ENCODE peak calls at places on chromosomes 5 and 9, in nine cellular contexts. Y is hepatocyte; J is ovary; P is neuronal stem cell; Z is transverse colon; E is CD8-positive, alpha-beta T cell; A is mucosa of descending colon; K is prostate gland; R is AG04450. D is an unnamed sample.

GRCh38 chr5:14630706-14631105 is 33.8 kb upstream of the OTULIN start:
- DNase-seq in Z (no peak), A (no peak), K (no peak), P (no peak), E (no peak), J (no peak), Y (no peak), R (no peak), D (no peak)

GRCh38 chr5:154484393-154484944 is 6.4 kb upstream of the HAND1 start:
- DNase-seq in J (no peak), P (peak; percentile 40), Z (no peak), Y (no peak), A (no peak), E (no peak), R (no peak), K (no peak), D (no peak)

GRCh38 chr5:32642276-32643002 is 57.1 kb downstream of the SUB1 start:
- DNase-seq in Y (no peak), P (no peak), E (no peak), K (no peak), Z (no peak), A (no peak), J (no peak), R (no peak), D (no peak)

GRCh38 chr9:82490019-82490499 is 501.5 kb downstream of the SPATA31D1 start:
- DNase-seq in E (no peak), A (no peak), Y (no peak), J (no peak), R (peak; percentile 53), Z (no peak), K (no peak), P (no peak), D (no peak)

GRCh38 chr5:128358826-128359225 is 179.2 kb downstream of the FBN2 start:
- DNase-seq in J (no peak), Y (no peak), P (no peak), K (no peak), R (no peak), A (no peak), Z (no peak), E (no peak), D (no peak)

GRCh38 chr9:27870404-27870803 is 297.1 kb upstream of the C9orf72 start:
- DNase-seq in K (no peak), R (no peak), J (no peak), Y (peak; percentile 33), E (no peak), Z (no peak), P (no peak), A (no peak), D (no peak)

GRCh38 chr9:125435776-125436612 is 174.4 kb downstream of the GAPVD1 start:
- DNase-seq in R (no peak), A (no peak), Z (no peak), Y (no peak), P (no peak), E (no peak), J (peak; percentile 7), K (no peak), D (no peak)

GRCh38 chr5:103211858-103212500 is 46.6 kb upstream of the MACIR start:
- DNase-seq in E (no peak), Y (no peak), A (no peak), J (no peak), P (no peak), Z (no peak), R (no peak), K (no peak), D (no peak)

GRCh38 chr5:123808841-123809240 is 296.9 kb downstream of the CSNK1G3 start:
- DNase-seq in P (no peak), K (no peak), R (no peak), A (no peak), Y (no peak), Z (no peak), E (no peak), J (no peak), D (no peak)

GRCh38 chr9:78788101-78788500 is 491.2 kb downstream of the PSAT1 start:
- DNase-seq in J (no peak), Z (no peak), E (no peak), K (no peak), A (no peak), P (no peak), R (no peak), Y (no peak), D (no peak)

GRCh38 chr5:64505769-64506566 is at the start of gene RGS7BP:
- DNase-seq in R (no peak), J (peak; percentile 32), Y (peak; percentile 76), Z (no peak), K (peak; percentile 26), A (peak; percentile 16), E (no peak), P (peak; percentile 64), D (no peak)

GRCh38 chr5:23825196-23825595 is 317.8 kb downstream of the PRDM9 start:
- DNase-seq in Y (no peak), Z (no peak), K (no peak), R (no peak), E (no peak), J (no peak), P (no peak), A (no peak), D (no peak)

GRCh38 chr5:38796000-38796738 is 49.6 kb upstream of the OSMR start:
- DNase-seq in A (no peak), J (peak; percentile 45), K (peak; percentile 30), R (no peak), P (no peak), E (no peak), Y (no peak), Z (peak; percentile 17), D (no peak)

GRCh38 chr5:17248999-17249634 is 31.7 kb downstream of the BASP1 start:
- DNase-seq in Z (no peak), A (no peak), E (no peak), Y (peak; percentile 60), K (no peak), R (peak; percentile 94), P (no peak), J (no peak), D (no peak)

GRCh38 chr9:124475158-124475867 is 25.1 kb downstream of the ADGRD2 start:
- DNase-seq in R (no peak), Y (no peak), E (no peak), P (no peak), K (no peak), J (no peak), Z (no peak), A (no peak), D (no peak)

GRCh38 chr9:93690618-93691017 is 114.2 kb downstream of the PHF2 start:
- DNase-seq in Z (no peak), R (no peak), K (no peak), J (no peak), A (no peak), Y (no peak), P (no peak), E (no peak), D (no peak)
- H3K9me3 ChIP-seq in Z (peaks cover 26% of the 10 kb centered on the region), R (no peaks in the 10 kb centered on the region), K (no peaks in the 10 kb centered on the region), J (no peaks in the 10 kb centered on the region), A (peaks cover 10% of the 10 kb centered on the region), Y (peaks cover 17% of the 10 kb centered on the region), P (no peaks in the 10 kb centered on the region), E (peaks cover 6% of the 10 kb centered on the region), D (peaks cover 4% of the 10 kb centered on the region)

GRCh38 chr5:98773214-98773463 is 324 bp upstream of the RGMB start:
- DNase-seq in P (no peak), E (no peak), A (no peak), K (no peak), Y (no peak), R (no peak), J (no peak), Z (no peak), D (no peak)

GRCh38 chr5:98773464-98774191 is at the start of gene RGMB:
- DNase-seq in R (peak; percentile 99), Y (peak; percentile 98), Z (peak; percentile 98), P (peak; percentile 97), J (peak; percentile 99), A (peak; percentile 97), K (peak; percentile 99), E (peak; percentile 91), D (peak; percentile 85)

GRCh38 chr5:98770911-98771322 is 2.5 kb upstream of the RGMB start:
- DNase-seq in E (no peak), J (no peak), R (no peak), A (no peak), Z (no peak), P (peak; percentile 44), Y (no peak), K (no peak), D (no peak)

GRCh38 chr5:98771389-98772109 is 1.9 kb upstream of the RGMB start:
- DNase-seq in J (peak; percentile 72), Z (peak; percentile 80), A (peak; percentile 35), R (peak; percentile 87), P (peak; percentile 86), E (no peak), Y (peak; percentile 92), K (peak; percentile 77), D (peak; percentile 53)

GRCh38 chr5:98772415-98773213 is 849 bp upstream of the RGMB start:
- DNase-seq in R (no peak), Z (peak; percentile 86), K (peak; percentile 89), Y (peak; percentile 78), P (peak; percentile 85), A (peak; percentile 88), J (peak; percentile 74), E (peak; percentile 69), D (peak; percentile 53)
- H3K9me3 ChIP-seq in R (no peaks in the 10 kb centered on the region), Z (no peaks in the 10 kb centered on the region), K (no peaks in the 10 kb centered on the region), Y (no peaks in the 10 kb centered on the region), P (no peaks in the 10 kb centered on the region), A (no peaks in the 10 kb centered on the region), J (no peaks in the 10 kb centered on the region), E (no peaks in the 10 kb centered on the region), D (no peaks in the 10 kb centered on the region)

DNA sequence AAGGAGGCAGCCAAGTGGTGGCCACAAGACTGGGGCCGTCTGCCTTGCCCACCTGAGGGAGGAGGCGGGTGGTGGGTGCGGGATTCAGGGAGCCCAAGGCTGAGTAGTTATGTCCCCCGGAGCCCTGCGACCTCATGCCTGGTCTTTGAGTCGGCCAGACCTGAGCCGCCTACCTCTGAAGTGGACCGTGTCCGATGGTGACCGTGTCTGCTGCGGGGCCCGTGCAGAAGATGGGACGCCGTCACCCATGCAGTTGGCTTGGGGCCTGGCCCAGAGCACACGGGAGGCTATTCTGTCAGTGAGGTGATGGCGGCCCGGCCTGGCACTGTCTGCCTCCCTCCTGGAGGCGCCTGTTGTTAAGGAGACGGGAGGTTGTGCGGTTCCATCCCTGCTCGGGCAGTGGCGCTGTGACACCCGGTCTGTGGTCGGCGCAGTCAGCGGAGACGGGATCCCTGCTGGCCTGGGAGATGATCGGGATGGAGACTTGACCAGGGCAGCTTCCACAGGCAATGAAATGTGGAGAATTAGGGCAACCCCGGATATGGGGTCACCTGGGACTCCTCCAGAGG is 62.5 kb upstream of the FCN2 start:
- DNase-seq in A (no peak), E (no peak), Y (no peak), R (no peak), P (no peak), J (no peak), K (no peak), Z (no peak), D (no peak)
- H3K9me3 ChIP-seq in A (no peaks in the 10 kb centered on the region), E (no peaks in the 10 kb centered on the region), Y (no peaks in the 10 kb centered on the region), R (no peaks in the 10 kb centered on the region), P (no peaks in the 10 kb centered on the region), J (no peaks in the 10 kb centered on the region), K (no peaks in the 10 kb centered on the region), Z (no peaks in the 10 kb centered on the region), D (no peaks in the 10 kb centered on the region)

DNA sequence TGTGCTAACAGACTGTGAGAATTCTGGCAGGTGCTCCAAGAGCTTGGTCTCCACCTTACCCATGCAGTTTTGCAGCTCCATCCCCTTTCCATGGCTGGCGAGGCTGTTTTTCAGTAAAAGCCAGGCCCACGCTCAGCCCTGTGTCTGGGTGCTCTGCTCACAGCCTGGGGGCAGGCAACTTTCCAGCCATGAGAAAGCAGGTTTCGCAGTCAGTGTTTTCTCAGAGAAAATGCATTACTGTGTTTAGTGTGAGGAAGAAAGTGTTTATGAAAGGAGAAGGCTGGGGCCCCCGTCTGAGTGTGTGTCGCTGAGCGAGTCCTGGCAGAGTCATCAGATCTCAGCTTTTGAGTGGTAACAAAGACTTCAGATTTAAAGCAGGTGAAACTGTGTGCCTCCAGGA is 248.1 kb downstream of the IRX1 start:
- DNase-seq in Y (peak; percentile 6), A (no peak), R (no peak), P (no peak), Z (no peak), J (no peak), E (no peak), K (no peak), D (no peak)
- H3K9me3 ChIP-seq in Y (no peaks in the 10 kb centered on the region), A (peaks cover 15% of the 10 kb centered on the region), R (peaks cover 40% of the 10 kb centered on the region), P (no peaks in the 10 kb centered on the region), Z (no peaks in the 10 kb centered on the region), J (no peaks in the 10 kb centered on the region), E (no peaks in the 10 kb centered on the region), K (no peaks in the 10 kb centered on the region), D (no peaks in the 10 kb centered on the region)

D was measured in T-helper 17 cell.